ENCODE peak calls at places on chromosomes 5 and 9, in six cellular contexts. Q, J, L, W, G and D are unnamed samples.

GRCh38 chr5:143376911-143377838 is 26.3 kb downstream of the NR3C1 start:
- DNase-seq in J (peak), W (no peak), G (peak), Q (peak), L (no peak), D (no peak)

GRCh38 chr9:136107155-136107952 is 11.3 kb downstream of the TMEM250 start:
- DNase-seq in J (peak), G (no peak), Q (no peak), W (peak), L (peak), D (no peak)

GRCh38 chr5:94268226-94268625 is 350.2 kb downstream of the KIAA0825 start:
- DNase-seq in L (peak), J (no peak), G (no peak), Q (no peak), W (no peak), D (no peak)

GRCh38 chr9:114856942-114857315 is 51.1 kb upstream of the TNFSF15 start:
- DNase-seq in L (no peak), G (no peak), J (no peak), W (no peak), Q (peak), D (no peak)

GRCh38 chr5:169978744-169979143 is 1.6 kb downstream of the INSYN2B start:
- DNase-seq in J (no peak), Q (peak), L (no peak), W (no peak), G (no peak), D (no peak)

GRCh38 chr5:96075579-96076289 is 114.1 kb upstream of the ELL2 start:
- DNase-seq in J (no peak), Q (no peak), G (no peak), W (no peak), L (no peak), D (no peak)

GRCh38 chr9:19030899-19031298 is 2.1 kb downstream of the SAXO1 start:
- DNase-seq in L (no peak), Q (peak), W (no peak), G (no peak), J (no peak), D (no peak)

GRCh38 chr9:135490166-135490870 is 10.2 kb upstream of the MRPS2 start:
- DNase-seq in Q (no peak), G (no peak), L (no peak), W (no peak), J (no peak), D (no peak)

GRCh38 chr5:101278011-101278687 is 375.1 kb upstream of the ST8SIA4 start:
- DNase-seq in G (peak), W (no peak), Q (peak), L (no peak), J (no peak), D (no peak)

GRCh38 chr5:158514353-158514960 is 585.3 kb downstream of the EBF1 start:
- DNase-seq in J (no peak), L (no peak), Q (peak), W (no peak), G (peak), D (no peak)

GRCh38 chr5:77569409-77569808 is 69.1 kb downstream of the OTP start:
- DNase-seq in G (peak), J (no peak), Q (no peak), W (no peak), L (no peak), D (no peak)

GRCh38 chr5:39178856-39179255 is 40.5 kb downstream of the FYB1 start:
- DNase-seq in Q (no peak), G (no peak), J (no peak), W (no peak), L (no peak), D (no peak)

GRCh38 chr9:128175102-128175563 is 15.1 kb downstream of the BBLN start:
- DNase-seq in W (no peak), Q (peak), J (no peak), L (no peak), G (peak), D (no peak)